ENCODE peak calls at places on chromosome 5, in five cellular contexts. R, V, K, P and B are unnamed samples.

GRCh38 chr5:1322036-1322903 is 22.6 kb downstream of the CLPTM1L start:
- DNase-seq in R (no peak), V (peak; percentile 35), K (no peak), P (no peak), B (no peak)

GRCh38 chr5:88190106-88190834 is 78.4 kb downstream of the TMEM161B start:
- DNase-seq in R (peak; percentile 72), V (no peak), K (no peak), P (no peak), B (no peak)

GRCh38 chr5:5080790-5081189 is 59.3 kb upstream of the ADAMTS16 start:
- DNase-seq in R (no peak), V (no peak), K (no peak), P (no peak), B (no peak)

GRCh38 chr5:27242258-27242626 is 203.9 kb upstream of the CDH9 start:
- DNase-seq in R (no peak), V (no peak), K (no peak), P (no peak), B (no peak)

GRCh38 chr5:113678924-113679575 is 165.6 kb downstream of the YTHDC2 start:
- DNase-seq in R (peak; percentile 70), V (no peak), K (peak; percentile 56), P (no peak), B (no peak)

GRCh38 chr5:179762079-179762780 is 29.6 kb downstream of the MAML1 start:
- DNase-seq in R (peak; percentile 1), V (no peak), K (no peak), P (no peak), B (no peak)

GRCh38 chr5:79189439-79190234 is 46.3 kb upstream of the JMY start:
- DNase-seq in R (no peak), V (no peak), K (no peak), P (no peak), B (no peak)

GRCh38 chr5:82399111-82399510 is 121.0 kb upstream of the RPS23 start:
- DNase-seq in R (no peak), V (no peak), K (no peak), P (no peak), B (no peak)

GRCh38 chr5:42991477-42992034 is 48.6 kb downstream of the ANXA2R start:
- DNase-seq in R (no peak), V (no peak), K (no peak), P (no peak), B (no peak)

GRCh38 chr5:54385994-54386393 is 69.5 kb upstream of the HSPB3 start:
- DNase-seq in R (no peak), V (no peak), K (no peak), P (no peak), B (no peak)

GRCh38 chr5:148438911-148439310 is 55.2 kb downstream of the FBXO38 start:
- DNase-seq in R (no peak), V (no peak), K (no peak), P (no peak), B (no peak)

GRCh38 chr5:140109818-140110733 is 3.8 kb upstream of the PURA start:
- DNase-seq in R (no peak), V (no peak), K (no peak), P (no peak), B (no peak)

GRCh38 chr5:110209401-110209800 is 517.1 kb downstream of the TMEM232 start:
- DNase-seq in R (no peak), V (no peak), K (no peak), P (no peak), B (no peak)

GRCh38 chr5:157020002-157020401 is 38.9 kb downstream of the HAVCR1 start:
- DNase-seq in R (peak; percentile 61), V (no peak), K (no peak), P (no peak), B (no peak)

GRCh38 chr5:171978016-171978415 is 28.4 kb downstream of the FBXW11 start:
- DNase-seq in R (no peak), V (no peak), K (no peak), P (no peak), B (no peak)

GRCh38 chr5:134255418-134256150 is 29.7 kb upstream of the PPP2CA start:
- DNase-seq in R (peak; percentile 51), V (no peak), K (no peak), P (no peak), B (no peak)

GRCh38 chr5:57858905-57859304 is 376.3 kb upstream of the ACTBL2 start:
- DNase-seq in R (no peak), V (no peak), K (no peak), P (no peak), B (no peak)

GRCh38 chr5:172610643-172611042 is 30.4 kb upstream of the NEURL1B start:
- DNase-seq in R (no peak), V (no peak), K (no peak), P (no peak), B (no peak)

GRCh38 chr5:59732301-59732700 is 161.2 kb downstream of the PDE4D start:
- DNase-seq in R (no peak), V (no peak), K (no peak), P (no peak), B (no peak)

GRCh38 chr5:176687881-176688280 is 40.6 kb downstream of the TSPAN17 start:
- DNase-seq in R (no peak), V (no peak), K (no peak), P (no peak), B (no peak)

GRCh38 chr5:107979900-107980299 is 309.2 kb upstream of the EFNA5 start:
- DNase-seq in R (no peak), V (no peak), K (no peak), P (no peak), B (no peak)

GRCh38 chr5:55633574-55634203 is 78.4 kb downstream of the SLC38A9 start:
- DNase-seq in R (peak; percentile 86), V (no peak), K (no peak), P (peak; percentile 45), B (no peak)

GRCh38 chr5:97297063-97297715 is 114.1 kb upstream of the RIOK2 start:
- DNase-seq in R (peak; percentile 72), V (no peak), K (peak; percentile 59), P (no peak), B (no peak)

GRCh38 chr5:168332042-168332441 is 40.6 kb downstream of the WWC1 start:
- DNase-seq in R (peak; percentile 56), V (no peak), K (no peak), P (no peak), B (no peak)

GRCh38 chr5:38426986-38427950 is 129.2 kb downstream of the LIFR start:
- DNase-seq in R (peak; percentile 21), V (no peak), K (no peak), P (no peak), B (no peak)

GRCh38 chr5:160961030-160961429 is 109.0 kb upstream of the ATP10B start:
- DNase-seq in R (no peak), V (no peak), K (no peak), P (no peak), B (no peak)

GRCh38 chr5:27450607-27451006 is 412.2 kb upstream of the CDH9 start:
- DNase-seq in R (peak; percentile 65), V (no peak), K (no peak), P (no peak), B (no peak)

GRCh38 chr5:150595466-150596031 is 44.9 kb upstream of the SYNPO start:
- DNase-seq in R (no peak), V (no peak), K (no peak), P (no peak), B (no peak)

GRCh38 chr5:58404734-58405133 is 55.2 kb downstream of the PLK2 start:
- DNase-seq in R (no peak), V (no peak), K (no peak), P (no peak), B (no peak)

GRCh38 chr5:39058178-39058577 is 16.0 kb downstream of the RICTOR start:
- DNase-seq in R (no peak), V (no peak), K (no peak), P (no peak), B (no peak)

GRCh38 chr5:143606043-143606752 is 202.7 kb upstream of the NR3C1 start:
- DNase-seq in R (peak; percentile 82), V (no peak), K (no peak), P (no peak), B (no peak)

GRCh38 chr5:83388608-83389007 is 82.9 kb upstream of the VCAN start:
- DNase-seq in R (no peak), V (no peak), K (no peak), P (no peak), B (no peak)

GRCh38 chr5:57111993-57112392 is 61.9 kb upstream of the GPBP1 start:
- DNase-seq in R (no peak), V (no peak), K (no peak), P (no peak), B (no peak)

GRCh38 chr5:142322747-142323479 is 1.9 kb downstream of the SPRY4 start:
- DNase-seq in R (peak; percentile 20), V (no peak), K (no peak), P (no peak), B (no peak)
- H3K27ac ChIP-seq in R (peak overlapping the region; percentile 34), V (peak overlapping the region; percentile 93), K (no peak overlapping the region), P (peak overlapping the region; percentile 67), B (no peak overlapping the region)

GRCh38 chr5:133051117-133051546 is 681 bp upstream of the HSPA4 start:
- DNase-seq in R (no peak), V (no peak), K (no peak), P (no peak), B (no peak)
- TF ChIP-seq CTCF in R (no peak), V (no peak), K (no peak), P (no peak), B (no peak)

DNA sequence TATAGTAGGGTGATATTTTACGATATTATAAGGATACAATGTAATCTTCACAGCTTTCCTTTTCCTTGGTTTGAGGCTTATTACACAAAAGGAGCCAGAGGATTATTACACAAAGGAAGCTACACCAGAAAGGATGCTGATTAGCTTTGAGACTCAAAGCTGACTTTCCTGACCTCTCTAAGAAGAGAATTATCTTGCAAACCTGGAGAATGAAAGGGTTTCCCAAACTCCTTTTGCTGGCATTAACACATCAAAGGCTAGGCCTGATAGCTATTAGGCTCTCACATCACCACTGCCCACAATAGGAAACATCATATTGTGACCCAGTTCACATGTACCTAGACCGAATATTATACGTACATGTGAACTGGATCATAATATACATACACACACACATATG is 34.2 kb upstream of the CHD1 start:
- DNase-seq in R (no peak), V (no peak), K (no peak), P (no peak), B (no peak)
- H3K27me3 ChIP-seq in R (no peaks in the 10 kb centered on the region), V (no peaks in the 10 kb centered on the region), K (no peaks in the 10 kb centered on the region), P (no peaks in the 10 kb centered on the region), B (no peaks in the 10 kb centered on the region)

GRCh38 chr5:138663009-138663408 is 87.8 kb upstream of the HSPA9 start:
- DNase-seq in R (no peak), V (peak; percentile 46), K (no peak), P (no peak), B (no peak)

GRCh38 chr5:138666226-138666742 is 86.9 kb upstream of the CTNNA1 start:
- DNase-seq in R (no peak), V (peak; percentile 17), K (peak; percentile 24), P (no peak), B (no peak)

GRCh38 chr5:138663561-138663960 is 88.4 kb upstream of the HSPA9 start:
- DNase-seq in R (no peak), V (peak; percentile 15), K (no peak), P (no peak), B (no peak)

GRCh38 chr5:138664276-138664943 is 88.8 kb upstream of the CTNNA1 start:
- DNase-seq in R (no peak), V (peak; percentile 6), K (no peak), P (no peak), B (no peak)

DNA sequence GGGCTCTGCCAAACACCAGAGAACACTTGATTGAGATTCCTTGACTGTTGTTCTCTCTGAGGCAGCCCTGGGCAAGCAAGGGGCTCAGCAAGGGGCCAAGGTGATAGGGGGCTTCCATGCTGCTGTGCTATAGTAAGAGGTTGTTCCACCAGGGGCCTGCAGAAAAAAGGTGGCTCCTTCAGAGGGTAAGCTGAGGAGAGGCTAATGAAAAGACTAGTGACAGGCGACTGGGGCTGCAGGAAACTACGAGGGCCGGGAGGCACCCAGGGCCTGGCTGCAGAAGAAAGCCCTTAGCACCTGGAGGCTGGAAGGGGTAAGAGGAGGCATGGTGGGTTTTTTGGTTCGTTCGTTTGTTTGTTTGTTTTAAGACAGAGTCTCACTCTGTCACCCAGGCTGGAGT is 88.0 kb upstream of the CTNNA1 start:
- DNase-seq in R (no peak), V (peak; percentile 28), K (no peak), P (no peak), B (no peak)
- H3K27ac ChIP-seq in R (no peak overlapping the region), V (no peak overlapping the region), K (no peak overlapping the region), P (no peak overlapping the region), B (no peak overlapping the region)